ENCODE peak calls at places on chromosome 6, in five cellular contexts. G is cardiac muscle cell, W is fibroblast of lung, U is OCI-LY7, B is progenitor cell of endocrine pancreas. D is an unnamed sample.

GRCh38 chr6:53161481-53162009 is 12.9 kb upstream of the GCM1 start:
- DNase-seq in G (no peak), W (peak), U (no peak), B (no peak), D (no peak)

GRCh38 chr6:46465294-46466165 is 25.7 kb downstream of the RCAN2 start:
- DNase-seq in G (no peak), W (no peak), U (no peak), B (no peak), D (no peak)

GRCh38 chr6:111782161-111782809 is 91.0 kb downstream of the FYN start:
- DNase-seq in G (no peak), W (no peak), U (no peak), B (no peak), D (no peak)

GRCh38 chr6:122775975-122776374 is 3.5 kb upstream of the FABP7 start:
- DNase-seq in G (no peak), W (no peak), U (no peak), B (no peak), D (no peak)

GRCh38 chr6:15132854-15133670 is 112.8 kb upstream of the JARID2 start:
- DNase-seq in G (no peak), W (peak), U (no peak), B (no peak), D (no peak)

GRCh38 chr6:144214622-144215401 is 64.5 kb downstream of the STX11 start:
- DNase-seq in G (no peak), W (no peak), U (no peak), B (no peak), D (no peak)

GRCh38 chr6:143119260-143119659 is 58.6 kb downstream of the AIG1 start:
- DNase-seq in G (no peak), W (no peak), U (no peak), B (no peak), D (no peak)

GRCh38 chr6:52557389-52558265 is 19.2 kb downstream of the TRAM2 start:
- DNase-seq in G (no peak), W (peak), U (no peak), B (no peak), D (no peak)

GRCh38 chr6:109053285-109053684 is 41.4 kb downstream of the SESN1 start:
- DNase-seq in G (no peak), W (no peak), U (no peak), B (no peak), D (no peak)

GRCh38 chr6:159169557-159170332 is 545 bp downstream of the FNDC1 start:
- DNase-seq in G (peak), W (peak), U (no peak), B (peak), D (peak)

GRCh38 chr6:95741001-95741400 is 163.7 kb downstream of the MANEA start:
- DNase-seq in G (no peak), W (no peak), U (no peak), B (no peak), D (no peak)

GRCh38 chr6:118218156-118218555 is 311.1 kb downstream of the SLC35F1 start:
- DNase-seq in G (peak), W (no peak), U (no peak), B (no peak), D (no peak)

GRCh38 chr6:22231616-22232015 is 65.2 kb downstream of the PRL start:
- DNase-seq in G (no peak), W (peak), U (no peak), B (no peak), D (no peak)

GRCh38 chr6:32972353-32973143 is 4.2 kb downstream of the BRD2 start:
- DNase-seq in G (peak), W (no peak), U (peak), B (no peak), D (no peak)

GRCh38 chr6:112337209-112337638 is 9.9 kb upstream of the RFPL4B start:
- DNase-seq in G (peak), W (peak), U (peak), B (peak), D (peak)

GRCh38 chr6:131134220-131134831 is 941 bp upstream of the AKAP7 start:
- DNase-seq in G (no peak), W (no peak), U (no peak), B (no peak), D (no peak)

GRCh38 chr6:91637217-91637616 is 1050.3 kb upstream of the MAP3K7 start:
- DNase-seq in G (no peak), W (no peak), U (no peak), B (no peak), D (no peak)

GRCh38 chr6:99032396-99032795 is 84.7 kb upstream of the FBXL4 start:
- DNase-seq in G (no peak), W (no peak), U (no peak), B (no peak), D (no peak)

GRCh38 chr6:53629862-53630532 is 35.6 kb downstream of the KLHL31 start:
- DNase-seq in G (no peak), W (no peak), U (no peak), B (no peak), D (no peak)

GRCh38 chr6:96086745-96087144 is 71.0 kb downstream of the FUT9 start:
- DNase-seq in G (no peak), W (no peak), U (no peak), B (no peak), D (no peak)

GRCh38 chr6:43709654-43710303 is 22.2 kb upstream of the MRPS18A start:
- DNase-seq in G (no peak), W (peak), U (no peak), B (no peak), D (no peak)

GRCh38 chr6:146785001-146785585 is 186.3 kb downstream of the ADGB start:
- DNase-seq in G (peak), W (peak), U (peak), B (no peak), D (no peak)

GRCh38 chr6:31495580-31495979 is 2.4 kb upstream of the MICB start:
- DNase-seq in G (no peak), W (peak), U (peak), B (no peak), D (no peak)

GRCh38 chr6:2037230-2037926 is 208.0 kb downstream of the GMDS start:
- DNase-seq in G (peak), W (peak), U (no peak), B (no peak), D (no peak)

GRCh38 chr6:128713461-128713860 is 169.5 kb upstream of the LAMA2 start:
- DNase-seq in G (no peak), W (peak), U (no peak), B (no peak), D (no peak)

GRCh38 chr6:90216081-90216977 is 80.3 kb downstream of the BACH2 start:
- DNase-seq in G (peak), W (peak), U (peak), B (no peak), D (peak)

GRCh38 chr6:63529498-63529897 is 42.8 kb upstream of the LOC128125822 start:
- DNase-seq in G (no peak), W (peak), U (no peak), B (no peak), D (no peak)

GRCh38 chr6:158786645-158787304 is 32.4 kb downstream of the EZR start:
- DNase-seq in G (no peak), W (no peak), U (no peak), B (no peak), D (no peak)

GRCh38 chr6:49929340-49929739 is 34.6 kb downstream of the DEFB114 start:
- DNase-seq in G (no peak), W (no peak), U (no peak), B (no peak), D (no peak)

GRCh38 chr6:75204959-75205775 is 686 bp downstream of the COL12A1 start:
- DNase-seq in G (peak), W (peak), U (no peak), B (no peak), D (no peak)

GRCh38 chr6:73394577-73395354 is at the start of gene DDX43:
- DNase-seq in G (no peak), W (peak), U (no peak), B (no peak), D (peak)

GRCh38 chr6:44478158-44478557 is 90.7 kb downstream of the CDC5L start:
- DNase-seq in G (no peak), W (no peak), U (no peak), B (no peak), D (no peak)

GRCh38 chr6:148407372-148407771 is 64.7 kb downstream of the SASH1 start:
- DNase-seq in G (no peak), W (peak), U (no peak), B (no peak), D (no peak)

GRCh38 chr6:111987295-111987694 is 66.6 kb upstream of the CCN6 start:
- DNase-seq in G (no peak), W (peak), U (no peak), B (no peak), D (no peak)

GRCh38 chr6:28888097-28888496 is 35.7 kb downstream of the TRIM27 start:
- DNase-seq in G (no peak), W (no peak), U (no peak), B (no peak), D (no peak)

GRCh38 chr6:150231456-150231855 is 88.6 kb downstream of the PPP1R14C start:
- DNase-seq in G (no peak), W (peak), U (no peak), B (no peak), D (no peak)

GRCh38 chr6:1335367-1336037 is 23.6 kb downstream of the FOXQ1 start:
- DNase-seq in G (no peak), W (peak), U (no peak), B (no peak), D (no peak)